ENCODE peak calls at places on chromosomes 16 and 17, in nine cellular contexts. One of them, this sample, is unnamed.

GRCh38 chr17:17792551-17793377 is 44.0 kb downstream of the SREBF1 start:
- DNase-seq in adrenal gland: no peak
- DNase-seq in AG04449: peak; percentile 33
- DNase-seq in activated CD4-positive, alpha-beta T cell treated with anti-CD3 and anti-CD28 coated beads, Interleukin-2, amount 50 U/mL, for 48 hours: peak; percentile 54
- DNase-seq in COR-L47: peak; percentile 73
- DNase-seq in fibroblast of lung: peak; percentile 49
- DNase-seq in CD8-positive, alpha-beta memory T cell: peak; percentile 56
- DNase-seq in GM04503: peak; percentile 23
- DNase-seq in GM10248: peak; percentile 40
- DNase-seq in this sample: no peak

GRCh38 chr16:12729448-12729847 is 74.2 kb downstream of the CPPED1 start:
- DNase-seq in adrenal gland: no peak
- DNase-seq in AG04449: peak; percentile 37
- DNase-seq in activated CD4-positive, alpha-beta T cell treated with anti-CD3 and anti-CD28 coated beads, Interleukin-2, amount 50 U/mL, for 48 hours: no peak
- DNase-seq in COR-L47: no peak
- DNase-seq in fibroblast of lung: peak; percentile 11
- DNase-seq in CD8-positive, alpha-beta memory T cell: no peak
- DNase-seq in GM04503: peak; percentile 42
- DNase-seq in GM10248: no peak
- DNase-seq in this sample: no peak

GRCh38 chr17:68290268-68290954 is 516 bp downstream of the SLC16A6 start:
- DNase-seq in adrenal gland: peak; percentile 42
- DNase-seq in AG04449: no peak
- DNase-seq in activated CD4-positive, alpha-beta T cell treated with anti-CD3 and anti-CD28 coated beads, Interleukin-2, amount 50 U/mL, for 48 hours: peak; percentile 69
- DNase-seq in COR-L47: peak; percentile 20
- DNase-seq in fibroblast of lung: no peak
- DNase-seq in CD8-positive, alpha-beta memory T cell: peak; percentile 64
- DNase-seq in GM04503: no peak
- DNase-seq in GM10248: peak; percentile 44
- DNase-seq in this sample: no peak

GRCh38 chr17:76901542-76902197 is 33.5 kb downstream of the MGAT5B start:
- DNase-seq in adrenal gland: peak; percentile 37
- DNase-seq in AG04449: no peak
- DNase-seq in activated CD4-positive, alpha-beta T cell treated with anti-CD3 and anti-CD28 coated beads, Interleukin-2, amount 50 U/mL, for 48 hours: no peak
- DNase-seq in COR-L47: no peak
- DNase-seq in fibroblast of lung: no peak
- DNase-seq in CD8-positive, alpha-beta memory T cell: no peak
- DNase-seq in GM04503: no peak
- DNase-seq in GM10248: no peak
- DNase-seq in this sample: no peak

GRCh38 chr17:62995377-62995885 is 29.4 kb downstream of the TANC2 start:
- DNase-seq in adrenal gland: peak; percentile 24
- DNase-seq in AG04449: no peak
- DNase-seq in activated CD4-positive, alpha-beta T cell treated with anti-CD3 and anti-CD28 coated beads, Interleukin-2, amount 50 U/mL, for 48 hours: peak; percentile 30
- DNase-seq in COR-L47: peak; percentile 51
- DNase-seq in fibroblast of lung: peak; percentile 65
- DNase-seq in CD8-positive, alpha-beta memory T cell: no peak
- DNase-seq in GM04503: no peak
- DNase-seq in GM10248: peak; percentile 20
- DNase-seq in this sample: peak; percentile 62

GRCh38 chr16:89256651-89257254 is 39.2 kb downstream of the ZNF778 start:
- DNase-seq in adrenal gland: peak; percentile 86
- DNase-seq in AG04449: no peak
- DNase-seq in activated CD4-positive, alpha-beta T cell treated with anti-CD3 and anti-CD28 coated beads, Interleukin-2, amount 50 U/mL, for 48 hours: peak; percentile 81
- DNase-seq in COR-L47: peak; percentile 69
- DNase-seq in fibroblast of lung: peak; percentile 52
- DNase-seq in CD8-positive, alpha-beta memory T cell: peak; percentile 66
- DNase-seq in GM04503: no peak
- DNase-seq in GM10248: peak; percentile 37
- DNase-seq in this sample: peak; percentile 72

GRCh38 chr17:76074390-76075363 is at the start of gene GALR2:
- DNase-seq in adrenal gland: no peak
- DNase-seq in AG04449: no peak
- DNase-seq in activated CD4-positive, alpha-beta T cell treated with anti-CD3 and anti-CD28 coated beads, Interleukin-2, amount 50 U/mL, for 48 hours: no peak
- DNase-seq in COR-L47: no peak
- DNase-seq in fibroblast of lung: no peak
- DNase-seq in CD8-positive, alpha-beta memory T cell: no peak
- DNase-seq in GM04503: no peak
- DNase-seq in GM10248: no peak
- DNase-seq in this sample: no peak

GRCh38 chr16:23803591-23804123 is 32.1 kb upstream of the PRKCB start:
- DNase-seq in adrenal gland: peak; percentile 43
- DNase-seq in AG04449: no peak
- DNase-seq in activated CD4-positive, alpha-beta T cell treated with anti-CD3 and anti-CD28 coated beads, Interleukin-2, amount 50 U/mL, for 48 hours: peak; percentile 79
- DNase-seq in COR-L47: no peak
- DNase-seq in fibroblast of lung: peak; percentile 16
- DNase-seq in CD8-positive, alpha-beta memory T cell: peak; percentile 42
- DNase-seq in GM04503: no peak
- DNase-seq in GM10248: peak; percentile 82
- DNase-seq in this sample: peak; percentile 73

GRCh38 chr16:4288148-4288921 is 15.5 kb upstream of the TFAP4 start:
- DNase-seq in adrenal gland: peak; percentile 70
- DNase-seq in AG04449: no peak
- DNase-seq in activated CD4-positive, alpha-beta T cell treated with anti-CD3 and anti-CD28 coated beads, Interleukin-2, amount 50 U/mL, for 48 hours: peak; percentile 86
- DNase-seq in COR-L47: peak; percentile 65
- DNase-seq in fibroblast of lung: peak; percentile 53
- DNase-seq in CD8-positive, alpha-beta memory T cell: peak; percentile 75
- DNase-seq in GM04503: no peak
- DNase-seq in GM10248: peak; percentile 94
- DNase-seq in this sample: peak; percentile 73

GRCh38 chr17:69857412-69857835 is 217.6 kb upstream of the KCNJ16 start:
- DNase-seq in adrenal gland: no peak
- DNase-seq in AG04449: no peak
- DNase-seq in activated CD4-positive, alpha-beta T cell treated with anti-CD3 and anti-CD28 coated beads, Interleukin-2, amount 50 U/mL, for 48 hours: no peak
- DNase-seq in COR-L47: no peak
- DNase-seq in fibroblast of lung: peak; percentile 94
- DNase-seq in CD8-positive, alpha-beta memory T cell: no peak
- DNase-seq in GM04503: peak; percentile 80
- DNase-seq in GM10248: no peak
- DNase-seq in this sample: no peak

GRCh38 chr17:42675348-42675983 is 1.3 kb downstream of the PLEKHH3 start:
- DNase-seq in adrenal gland: no peak
- DNase-seq in AG04449: no peak
- DNase-seq in activated CD4-positive, alpha-beta T cell treated with anti-CD3 and anti-CD28 coated beads, Interleukin-2, amount 50 U/mL, for 48 hours: no peak
- DNase-seq in COR-L47: peak; percentile 78
- DNase-seq in fibroblast of lung: no peak
- DNase-seq in CD8-positive, alpha-beta memory T cell: no peak
- DNase-seq in GM04503: no peak
- DNase-seq in GM10248: no peak
- DNase-seq in this sample: no peak

GRCh38 chr16:87924937-87925670 is 11.2 kb downstream of the CA5A start:
- DNase-seq in adrenal gland: no peak
- DNase-seq in AG04449: no peak
- DNase-seq in activated CD4-positive, alpha-beta T cell treated with anti-CD3 and anti-CD28 coated beads, Interleukin-2, amount 50 U/mL, for 48 hours: no peak
- DNase-seq in COR-L47: peak; percentile 97
- DNase-seq in fibroblast of lung: no peak
- DNase-seq in CD8-positive, alpha-beta memory T cell: no peak
- DNase-seq in GM04503: no peak
- DNase-seq in GM10248: no peak
- DNase-seq in this sample: peak; percentile 74

GRCh38 chr16:46904471-46904870 is 20.3 kb downstream of the GPT2 start:
- DNase-seq in adrenal gland: no peak
- DNase-seq in AG04449: no peak
- DNase-seq in activated CD4-positive, alpha-beta T cell treated with anti-CD3 and anti-CD28 coated beads, Interleukin-2, amount 50 U/mL, for 48 hours: no peak
- DNase-seq in COR-L47: no peak
- DNase-seq in fibroblast of lung: no peak
- DNase-seq in CD8-positive, alpha-beta memory T cell: no peak
- DNase-seq in GM04503: no peak
- DNase-seq in GM10248: no peak
- DNase-seq in this sample: no peak

GRCh38 chr17:58513391-58513912 is 986 bp downstream of the MTMR4 start:
- DNase-seq in adrenal gland: peak; percentile 10
- DNase-seq in AG04449: no peak
- DNase-seq in activated CD4-positive, alpha-beta T cell treated with anti-CD3 and anti-CD28 coated beads, Interleukin-2, amount 50 U/mL, for 48 hours: peak; percentile 40
- DNase-seq in COR-L47: no peak
- DNase-seq in fibroblast of lung: no peak
- DNase-seq in CD8-positive, alpha-beta memory T cell: no peak
- DNase-seq in GM04503: no peak
- DNase-seq in GM10248: peak; percentile 51
- DNase-seq in this sample: no peak

GRCh38 chr16:86664518-86665318 is 86.4 kb downstream of the FOXL1 start:
- DNase-seq in adrenal gland: no peak
- DNase-seq in AG04449: peak; percentile 83
- DNase-seq in activated CD4-positive, alpha-beta T cell treated with anti-CD3 and anti-CD28 coated beads, Interleukin-2, amount 50 U/mL, for 48 hours: peak; percentile 77
- DNase-seq in COR-L47: no peak
- DNase-seq in fibroblast of lung: peak; percentile 96
- DNase-seq in CD8-positive, alpha-beta memory T cell: peak; percentile 6
- DNase-seq in GM04503: peak; percentile 87
- DNase-seq in GM10248: peak; percentile 47
- DNase-seq in this sample: peak; percentile 96

GRCh38 chr17:17171991-17172939 is 33.9 kb downstream of the PLD6 start:
- DNase-seq in adrenal gland: peak; percentile 40
- DNase-seq in AG04449: no peak
- DNase-seq in activated CD4-positive, alpha-beta T cell treated with anti-CD3 and anti-CD28 coated beads, Interleukin-2, amount 50 U/mL, for 48 hours: no peak
- DNase-seq in COR-L47: no peak
- DNase-seq in fibroblast of lung: no peak
- DNase-seq in CD8-positive, alpha-beta memory T cell: no peak
- DNase-seq in GM04503: no peak
- DNase-seq in GM10248: no peak
- DNase-seq in this sample: no peak

GRCh38 chr16:4401510-4401909 is 14.9 kb downstream of the CORO7 start:
- DNase-seq in adrenal gland: no peak
- DNase-seq in AG04449: no peak
- DNase-seq in activated CD4-positive, alpha-beta T cell treated with anti-CD3 and anti-CD28 coated beads, Interleukin-2, amount 50 U/mL, for 48 hours: no peak
- DNase-seq in COR-L47: no peak
- DNase-seq in fibroblast of lung: no peak
- DNase-seq in CD8-positive, alpha-beta memory T cell: no peak
- DNase-seq in GM04503: no peak
- DNase-seq in GM10248: no peak
- DNase-seq in this sample: no peak

GRCh38 chr17:6327007-6327406 is 107.9 kb downstream of the AIPL1 start:
- DNase-seq in adrenal gland: peak; percentile 50
- DNase-seq in AG04449: no peak
- DNase-seq in activated CD4-positive, alpha-beta T cell treated with anti-CD3 and anti-CD28 coated beads, Interleukin-2, amount 50 U/mL, for 48 hours: peak; percentile 6
- DNase-seq in COR-L47: no peak
- DNase-seq in fibroblast of lung: no peak
- DNase-seq in CD8-positive, alpha-beta memory T cell: no peak
- DNase-seq in GM04503: no peak
- DNase-seq in GM10248: no peak
- DNase-seq in this sample: no peak

GRCh38 chr17:50274142-50274944 is at the start of gene TMEM92:
- DNase-seq in adrenal gland: no peak
- DNase-seq in AG04449: no peak
- DNase-seq in activated CD4-positive, alpha-beta T cell treated with anti-CD3 and anti-CD28 coated beads, Interleukin-2, amount 50 U/mL, for 48 hours: peak; percentile 33
- DNase-seq in COR-L47: no peak
- DNase-seq in fibroblast of lung: no peak
- DNase-seq in CD8-positive, alpha-beta memory T cell: no peak
- DNase-seq in GM04503: no peak
- DNase-seq in GM10248: no peak
- DNase-seq in this sample: peak; percentile 74

GRCh38 chr17:79443026-79443425 is 167.8 kb downstream of the RBFOX3 start:
- DNase-seq in adrenal gland: no peak
- DNase-seq in AG04449: no peak
- DNase-seq in activated CD4-positive, alpha-beta T cell treated with anti-CD3 and anti-CD28 coated beads, Interleukin-2, amount 50 U/mL, for 48 hours: no peak
- DNase-seq in COR-L47: no peak
- DNase-seq in fibroblast of lung: no peak
- DNase-seq in CD8-positive, alpha-beta memory T cell: no peak
- DNase-seq in GM04503: no peak
- DNase-seq in GM10248: no peak
- DNase-seq in this sample: no peak

GRCh38 chr17:44774271-44775135 is 15.7 kb downstream of the ADAM11 start:
- DNase-seq in adrenal gland: peak; percentile 93
- DNase-seq in AG04449: no peak
- DNase-seq in activated CD4-positive, alpha-beta T cell treated with anti-CD3 and anti-CD28 coated beads, Interleukin-2, amount 50 U/mL, for 48 hours: peak; percentile 95
- DNase-seq in COR-L47: peak; percentile 78
- DNase-seq in fibroblast of lung: peak; percentile 63
- DNase-seq in CD8-positive, alpha-beta memory T cell: peak; percentile 83
- DNase-seq in GM04503: no peak
- DNase-seq in GM10248: peak; percentile 91
- DNase-seq in this sample: peak; percentile 90

GRCh38 chr17:41308251-41308917 is 725 bp downstream of the KRTAP16-1 start:
- DNase-seq in adrenal gland: peak; percentile 8
- DNase-seq in AG04449: no peak
- DNase-seq in activated CD4-positive, alpha-beta T cell treated with anti-CD3 and anti-CD28 coated beads, Interleukin-2, amount 50 U/mL, for 48 hours: peak; percentile 55
- DNase-seq in COR-L47: peak; percentile 82
- DNase-seq in fibroblast of lung: no peak
- DNase-seq in CD8-positive, alpha-beta memory T cell: peak; percentile 72
- DNase-seq in GM04503: no peak
- DNase-seq in GM10248: no peak
- DNase-seq in this sample: no peak

GRCh38 chr16:8866118-8866883 is 2.5 kb downstream of the CARHSP1 start:
- DNase-seq in adrenal gland: peak; percentile 80
- DNase-seq in AG04449: no peak
- DNase-seq in activated CD4-positive, alpha-beta T cell treated with anti-CD3 and anti-CD28 coated beads, Interleukin-2, amount 50 U/mL, for 48 hours: no peak
- DNase-seq in COR-L47: peak; percentile 46
- DNase-seq in fibroblast of lung: no peak
- DNase-seq in CD8-positive, alpha-beta memory T cell: no peak
- DNase-seq in GM04503: no peak
- DNase-seq in GM10248: no peak
- DNase-seq in this sample: no peak

GRCh38 chr16:682493-683395 is 1.4 kb downstream of the JMJD8 start:
- DNase-seq in adrenal gland: no peak
- DNase-seq in AG04449: no peak
- DNase-seq in activated CD4-positive, alpha-beta T cell treated with anti-CD3 and anti-CD28 coated beads, Interleukin-2, amount 50 U/mL, for 48 hours: no peak
- DNase-seq in COR-L47: no peak
- DNase-seq in fibroblast of lung: no peak
- DNase-seq in CD8-positive, alpha-beta memory T cell: no peak
- DNase-seq in GM04503: no peak
- DNase-seq in GM10248: no peak
- DNase-seq in this sample: no peak

GRCh38 chr17:75808905-75809621 is 24.5 kb downstream of the UNK start:
- DNase-seq in adrenal gland: peak; percentile 54
- DNase-seq in AG04449: no peak
- DNase-seq in activated CD4-positive, alpha-beta T cell treated with anti-CD3 and anti-CD28 coated beads, Interleukin-2, amount 50 U/mL, for 48 hours: no peak
- DNase-seq in COR-L47: no peak
- DNase-seq in fibroblast of lung: peak; percentile 42
- DNase-seq in CD8-positive, alpha-beta memory T cell: no peak
- DNase-seq in GM04503: no peak
- DNase-seq in GM10248: peak; percentile 80
- DNase-seq in this sample: peak; percentile 71

GRCh38 chr17:50689956-50690886 is 17.5 kb downstream of the ANKRD40 start:
- DNase-seq in adrenal gland: peak; percentile 69
- DNase-seq in AG04449: no peak
- DNase-seq in activated CD4-positive, alpha-beta T cell treated with anti-CD3 and anti-CD28 coated beads, Interleukin-2, amount 50 U/mL, for 48 hours: no peak
- DNase-seq in COR-L47: no peak
- DNase-seq in fibroblast of lung: peak; percentile 49
- DNase-seq in CD8-positive, alpha-beta memory T cell: no peak
- DNase-seq in GM04503: no peak
- DNase-seq in GM10248: no peak
- DNase-seq in this sample: no peak

GRCh38 chr16:11384184-11384955 is 39.1 kb downstream of the RMI2 start:
- DNase-seq in adrenal gland: no peak
- DNase-seq in AG04449: no peak
- DNase-seq in activated CD4-positive, alpha-beta T cell treated with anti-CD3 and anti-CD28 coated beads, Interleukin-2, amount 50 U/mL, for 48 hours: no peak
- DNase-seq in COR-L47: no peak
- DNase-seq in fibroblast of lung: no peak
- DNase-seq in CD8-positive, alpha-beta memory T cell: no peak
- DNase-seq in GM04503: no peak
- DNase-seq in GM10248: no peak
- DNase-seq in this sample: no peak

GRCh38 chr17:18225562-18226283 is at the start of gene LLGL1:
- DNase-seq in adrenal gland: peak; percentile 28
- DNase-seq in AG04449: no peak
- DNase-seq in activated CD4-positive, alpha-beta T cell treated with anti-CD3 and anti-CD28 coated beads, Interleukin-2, amount 50 U/mL, for 48 hours: no peak
- DNase-seq in COR-L47: no peak
- DNase-seq in fibroblast of lung: no peak
- DNase-seq in CD8-positive, alpha-beta memory T cell: no peak
- DNase-seq in GM04503: no peak
- DNase-seq in GM10248: no peak
- DNase-seq in this sample: no peak

GRCh38 chr17:16439303-16439791 is 24.0 kb downstream of the TRPV2 start:
- DNase-seq in adrenal gland: peak; percentile 57
- DNase-seq in AG04449: no peak
- DNase-seq in activated CD4-positive, alpha-beta T cell treated with anti-CD3 and anti-CD28 coated beads, Interleukin-2, amount 50 U/mL, for 48 hours: no peak
- DNase-seq in COR-L47: no peak
- DNase-seq in fibroblast of lung: no peak
- DNase-seq in CD8-positive, alpha-beta memory T cell: peak; percentile 20
- DNase-seq in GM04503: no peak
- DNase-seq in GM10248: no peak
- DNase-seq in this sample: peak; percentile 41

GRCh38 chr16:67158637-67159600 is 790 bp downstream of the TRADD start:
- DNase-seq in adrenal gland: peak; percentile 54
- DNase-seq in AG04449: no peak
- DNase-seq in activated CD4-positive, alpha-beta T cell treated with anti-CD3 and anti-CD28 coated beads, Interleukin-2, amount 50 U/mL, for 48 hours: peak; percentile 90
- DNase-seq in COR-L47: no peak
- DNase-seq in fibroblast of lung: no peak
- DNase-seq in CD8-positive, alpha-beta memory T cell: peak; percentile 75
- DNase-seq in GM04503: no peak
- DNase-seq in GM10248: peak; percentile 81
- DNase-seq in this sample: peak; percentile 69